ENCODE peak calls at places on chromosome 10, in seven cellular contexts. I is RPMI7951, G is epithelial cell of esophagus, R is kidney glomerular epithelial cell, W is SJSA1, N is type B pancreatic cell, X is WTC11. C is an unnamed sample.
A peak's percentile ranks its signal among the peaks of the same experiment; 100 is the strongest.

GRCh38 chr10:96667401-96667800 is 52.9 kb downstream of the PIK3AP1 start:
- DNase-seq in I (no peak), G (no peak), R (no peak), W (no peak), N (no peak), X (no peak), C (no peak)

GRCh38 chr10:71840177-71840711 is 10.8 kb downstream of the PSAP start:
- DNase-seq in I (peak; percentile 91), G (peak; percentile 77), R (peak; percentile 98), W (peak; percentile 71), N (peak; percentile 88), X (peak; percentile 95), C (peak; percentile 95)

GRCh38 chr10:38003588-38003987 is 6.9 kb upstream of the ZNF33A start:
- DNase-seq in I (no peak), G (no peak), R (no peak), W (no peak), N (no peak), X (no peak), C (no peak)

GRCh38 chr10:35340975-35341374 is 4.7 kb downstream of the CCNY start:
- DNase-seq in I (no peak), G (no peak), R (no peak), W (no peak), N (no peak), X (no peak), C (no peak)

GRCh38 chr10:132210766-132211165 is 24.0 kb downstream of the DPYSL4 start:
- DNase-seq in I (no peak), G (no peak), R (no peak), W (no peak), N (no peak), X (no peak), C (no peak)

GRCh38 chr10:122162566-122163181 is 108.4 kb upstream of the BTBD16 start:
- DNase-seq in I (no peak), G (peak; percentile 19), R (no peak), W (no peak), N (no peak), X (no peak), C (no peak)

GRCh38 chr10:31776159-31776558 is 152.5 kb downstream of the ARHGAP12 start:
- DNase-seq in I (no peak), G (no peak), R (no peak), W (no peak), N (no peak), X (no peak), C (no peak)

GRCh38 chr10:111093741-111094380 is 17.0 kb downstream of the ADRA2A start:
- DNase-seq in I (peak; percentile 33), G (peak; percentile 47), R (no peak), W (peak; percentile 12), N (no peak), X (no peak), C (no peak)

GRCh38 chr10:28777911-28778310 is 100.6 kb downstream of the BAMBI start:
- DNase-seq in I (no peak), G (no peak), R (no peak), W (no peak), N (no peak), X (no peak), C (no peak)

GRCh38 chr10:91766676-91767075 is 31.6 kb upstream of the TNKS2 start:
- DNase-seq in I (no peak), G (no peak), R (no peak), W (no peak), N (no peak), X (no peak), C (no peak)